ENCODE peak calls at places on chromosomes 5 and 9, in four cellular contexts. One of them, this sample, is unnamed.

GRCh38 chr9:93891549-93892310 is 63.4 kb downstream of the BARX1 start:
- DNase-seq in heart left ventricle: no peak
- DNase-seq in endothelial cell of umbilical vein: no peak
- DNase-seq in pancreas: no peak
- DNase-seq in this sample: peak; percentile 73

GRCh38 chr5:351084-351910 is 29.8 kb downstream of the AHRR start:
- DNase-seq in heart left ventricle: no peak
- DNase-seq in endothelial cell of umbilical vein: no peak
- DNase-seq in pancreas: no peak
- DNase-seq in this sample: no peak

GRCh38 chr9:74887041-74887980 is at the start of gene TRPM6:
- DNase-seq in heart left ventricle: peak; percentile 77
- DNase-seq in endothelial cell of umbilical vein: peak; percentile 48
- DNase-seq in pancreas: peak; percentile 79
- DNase-seq in this sample: peak; percentile 83

GRCh38 chr5:121805931-121806330 is 45.8 kb upstream of the FTMT start:
- DNase-seq in heart left ventricle: no peak
- DNase-seq in endothelial cell of umbilical vein: no peak
- DNase-seq in pancreas: no peak
- DNase-seq in this sample: peak; percentile 1

GRCh38 chr5:136810198-136810823 is 445.0 kb upstream of the TRPC7 start:
- DNase-seq in heart left ventricle: peak; percentile 40
- DNase-seq in endothelial cell of umbilical vein: no peak
- DNase-seq in pancreas: no peak
- DNase-seq in this sample: no peak

GRCh38 chr9:134568116-134568515 is 73.5 kb upstream of the COL5A1 start:
- DNase-seq in heart left ventricle: no peak
- DNase-seq in endothelial cell of umbilical vein: no peak
- DNase-seq in pancreas: no peak
- DNase-seq in this sample: no peak

GRCh38 chr9:73515216-73515615 is 363.6 kb downstream of the ANXA1 start:
- DNase-seq in heart left ventricle: no peak
- DNase-seq in endothelial cell of umbilical vein: no peak
- DNase-seq in pancreas: no peak
- DNase-seq in this sample: no peak

GRCh38 chr9:137365056-137365455 is 57.9 kb downstream of the EXD3 start:
- DNase-seq in heart left ventricle: no peak
- DNase-seq in endothelial cell of umbilical vein: no peak
- DNase-seq in pancreas: no peak
- DNase-seq in this sample: no peak

GRCh38 chr5:57396701-57397100 is 85.9 kb downstream of the ACTBL2 start:
- DNase-seq in heart left ventricle: no peak
- DNase-seq in endothelial cell of umbilical vein: no peak
- DNase-seq in pancreas: no peak
- DNase-seq in this sample: no peak

GRCh38 chr9:123925820-123926219 is 4.1 kb downstream of the DENND1A start:
- DNase-seq in heart left ventricle: no peak
- DNase-seq in endothelial cell of umbilical vein: no peak
- DNase-seq in pancreas: no peak
- DNase-seq in this sample: peak; percentile 27

GRCh38 chr5:109877670-109878045 is 187.9 kb downstream of the MAN2A1 start:
- DNase-seq in heart left ventricle: no peak
- DNase-seq in endothelial cell of umbilical vein: no peak
- DNase-seq in pancreas: no peak
- DNase-seq in this sample: no peak

GRCh38 chr5:115086473-115086872 is 83.2 kb downstream of the TRIM36 start:
- DNase-seq in heart left ventricle: no peak
- DNase-seq in endothelial cell of umbilical vein: no peak
- DNase-seq in pancreas: no peak
- DNase-seq in this sample: no peak

GRCh38 chr9:81410201-81410600 is 279.1 kb downstream of the TLE1 start:
- DNase-seq in heart left ventricle: no peak
- DNase-seq in endothelial cell of umbilical vein: peak; percentile 44
- DNase-seq in pancreas: no peak
- DNase-seq in this sample: no peak

GRCh38 chr9:93679536-93680444 is 103.4 kb downstream of the PHF2 start:
- DNase-seq in heart left ventricle: peak; percentile 6
- DNase-seq in endothelial cell of umbilical vein: no peak
- DNase-seq in pancreas: peak; percentile 7
- DNase-seq in this sample: no peak

GRCh38 chr5:174876-175465 is 16.3 kb upstream of the LRRC14B start:
- DNase-seq in heart left ventricle: no peak
- DNase-seq in endothelial cell of umbilical vein: no peak
- DNase-seq in pancreas: no peak
- DNase-seq in this sample: no peak

GRCh38 chr5:125326114-125326513 is 579.7 kb upstream of the ZNF608 start:
- DNase-seq in heart left ventricle: peak; percentile 31
- DNase-seq in endothelial cell of umbilical vein: peak; percentile 93
- DNase-seq in pancreas: peak; percentile 23
- DNase-seq in this sample: peak; percentile 40

GRCh38 chr9:82410306-82410705 is 421.7 kb downstream of the SPATA31D1 start:
- DNase-seq in heart left ventricle: no peak
- DNase-seq in endothelial cell of umbilical vein: no peak
- DNase-seq in pancreas: no peak
- DNase-seq in this sample: no peak

GRCh38 chr5:35166043-35166442 is 64.2 kb downstream of the PRLR start:
- DNase-seq in heart left ventricle: no peak
- DNase-seq in endothelial cell of umbilical vein: no peak
- DNase-seq in pancreas: no peak
- DNase-seq in this sample: no peak

GRCh38 chr5:146060221-146060585 is 45.2 kb downstream of the PLAC8L1 start:
- DNase-seq in heart left ventricle: no peak
- DNase-seq in endothelial cell of umbilical vein: no peak
- DNase-seq in pancreas: no peak
- DNase-seq in this sample: no peak

GRCh38 chr9:18791074-18791473 is 241.9 kb downstream of the SAXO1 start:
- DNase-seq in heart left ventricle: no peak
- DNase-seq in endothelial cell of umbilical vein: no peak
- DNase-seq in pancreas: no peak
- DNase-seq in this sample: no peak

GRCh38 chr9:21102311-21102710 is 24.6 kb upstream of the IFNB1 start:
- DNase-seq in heart left ventricle: no peak
- DNase-seq in endothelial cell of umbilical vein: no peak
- DNase-seq in pancreas: no peak
- DNase-seq in this sample: no peak

GRCh38 chr9:117665601-117666377 is 38.4 kb upstream of the TLR4 start:
- DNase-seq in heart left ventricle: no peak
- DNase-seq in endothelial cell of umbilical vein: no peak
- DNase-seq in pancreas: no peak
- DNase-seq in this sample: peak; percentile 48

GRCh38 chr9:117672397-117672796 is 31.8 kb upstream of the TLR4 start:
- DNase-seq in heart left ventricle: no peak
- DNase-seq in endothelial cell of umbilical vein: no peak
- DNase-seq in pancreas: no peak
- DNase-seq in this sample: no peak

DNA sequence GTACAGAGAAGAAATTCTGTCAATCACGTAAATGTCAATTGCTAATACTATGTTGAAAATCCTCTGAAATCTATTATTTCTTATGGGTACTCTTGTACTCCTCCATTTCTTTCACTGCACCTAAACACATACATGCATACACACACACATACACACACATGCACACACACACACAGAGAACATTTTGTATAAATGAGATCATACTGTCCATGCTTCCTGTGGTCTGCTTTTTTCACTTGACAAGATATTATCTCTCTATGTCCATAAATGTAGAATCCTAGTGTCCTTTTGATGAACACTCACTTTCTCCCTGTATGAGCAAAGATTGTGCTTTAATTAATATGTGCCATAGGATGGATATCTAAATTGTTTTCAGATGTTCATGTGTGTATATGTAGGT is 32.7 kb upstream of the TLR4 start:
- DNase-seq in heart left ventricle: no peak
- DNase-seq in endothelial cell of umbilical vein: no peak
- DNase-seq in pancreas: no peak
- DNase-seq in this sample: no peak
- H3K4me3 ChIP-seq in heart left ventricle: no peak overlapping the region
- H3K4me3 ChIP-seq in endothelial cell of umbilical vein: no peak overlapping the region
- H3K4me3 ChIP-seq in pancreas: no peak overlapping the region
- H3K4me3 ChIP-seq in this sample: no peak overlapping the region

GRCh38 chr5:98170994-98171393 is 602.5 kb upstream of the RGMB start:
- DNase-seq in heart left ventricle: no peak
- DNase-seq in endothelial cell of umbilical vein: no peak
- DNase-seq in pancreas: no peak
- DNase-seq in this sample: no peak
- H3K4me1 ChIP-seq in heart left ventricle: no peaks in the 10 kb centered on the region
- H3K4me1 ChIP-seq in endothelial cell of umbilical vein: no peaks in the 10 kb centered on the region
- H3K4me1 ChIP-seq in pancreas: no peaks in the 10 kb centered on the region
- H3K4me1 ChIP-seq in this sample: no peaks in the 10 kb centered on the region

DNA sequence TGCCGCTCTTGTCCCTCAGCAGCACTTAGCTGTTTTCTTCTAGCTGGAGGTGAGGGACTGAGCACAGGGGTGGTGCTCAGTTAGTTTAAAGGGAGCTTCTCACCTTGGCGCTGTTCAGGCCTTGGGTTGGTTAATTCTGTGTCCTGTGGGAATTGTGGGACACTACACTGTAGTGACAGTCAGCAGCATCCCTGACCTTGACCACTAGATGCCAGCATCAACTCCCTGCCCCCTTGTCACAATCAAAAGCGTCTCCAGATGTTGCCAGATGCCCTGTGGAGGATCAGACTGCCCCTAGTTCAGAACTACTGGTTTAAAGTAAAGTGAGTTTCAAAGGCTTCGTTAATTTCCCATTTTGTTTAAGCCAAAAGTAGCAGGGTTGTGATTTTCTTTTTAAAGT is 65.5 kb upstream of the DMRT3 start:
- DNase-seq in heart left ventricle: no peak
- DNase-seq in endothelial cell of umbilical vein: no peak
- DNase-seq in pancreas: no peak
- DNase-seq in this sample: no peak
- H3K27me3 ChIP-seq in heart left ventricle: peaks cover 18% of the 10 kb centered on the region
- H3K27me3 ChIP-seq in endothelial cell of umbilical vein: peaks cover 2% of the 10 kb centered on the region
- H3K27me3 ChIP-seq in pancreas: peaks cover 8% of the 10 kb centered on the region
- H3K27me3 ChIP-seq in this sample: no peaks in the 10 kb centered on the region

GRCh38 chr5:158880514-158881001 is 219.2 kb downstream of the EBF1 start:
- DNase-seq in heart left ventricle: no peak
- DNase-seq in endothelial cell of umbilical vein: no peak
- DNase-seq in pancreas: no peak
- DNase-seq in this sample: no peak
- H3K4me3 ChIP-seq in heart left ventricle: no peak overlapping the region
- H3K4me3 ChIP-seq in endothelial cell of umbilical vein: no peak overlapping the region
- H3K4me3 ChIP-seq in pancreas: no peak overlapping the region
- H3K4me3 ChIP-seq in this sample: no peak overlapping the region

DNA sequence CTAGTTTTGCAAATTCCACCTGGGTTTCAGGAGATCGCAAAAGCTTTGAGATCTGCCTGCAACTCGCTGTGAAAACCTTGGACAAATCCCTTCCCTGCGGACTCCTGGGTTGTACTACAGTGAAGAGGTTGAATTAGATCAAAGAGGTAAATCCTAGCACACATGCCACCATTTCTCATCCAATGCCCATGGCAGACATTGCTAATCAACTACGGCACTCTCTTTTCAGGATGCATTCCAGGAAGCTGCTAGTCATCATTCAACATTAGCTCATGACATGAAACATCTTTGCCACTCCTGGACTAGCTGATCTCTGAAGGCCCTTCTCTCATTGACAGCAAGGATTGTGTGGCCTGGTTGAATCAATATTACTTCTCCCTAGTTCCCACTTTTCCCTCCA is 46.1 kb downstream of the PCDH1 start:
- DNase-seq in heart left ventricle: no peak
- DNase-seq in endothelial cell of umbilical vein: no peak
- DNase-seq in pancreas: no peak
- DNase-seq in this sample: no peak
- H3K4me1 ChIP-seq in heart left ventricle: peaks cover 24% of the 10 kb centered on the region
- H3K4me1 ChIP-seq in endothelial cell of umbilical vein: peaks cover 42% of the 10 kb centered on the region
- H3K4me1 ChIP-seq in pancreas: peaks cover 11% of the 10 kb centered on the region
- H3K4me1 ChIP-seq in this sample: peaks cover 3% of the 10 kb centered on the region

GRCh38 chr5:141874262-141874964 is 3.8 kb downstream of the PCDH1 start:
- DNase-seq in heart left ventricle: no peak
- DNase-seq in endothelial cell of umbilical vein: no peak
- DNase-seq in pancreas: peak; percentile 69
- DNase-seq in this sample: peak; percentile 99
- H3K27me3 ChIP-seq in heart left ventricle: peaks cover 23% of the 10 kb centered on the region
- H3K27me3 ChIP-seq in endothelial cell of umbilical vein: no peaks in the 10 kb centered on the region
- H3K27me3 ChIP-seq in pancreas: no peaks in the 10 kb centered on the region
- H3K27me3 ChIP-seq in this sample: no peaks in the 10 kb centered on the region

DNA sequence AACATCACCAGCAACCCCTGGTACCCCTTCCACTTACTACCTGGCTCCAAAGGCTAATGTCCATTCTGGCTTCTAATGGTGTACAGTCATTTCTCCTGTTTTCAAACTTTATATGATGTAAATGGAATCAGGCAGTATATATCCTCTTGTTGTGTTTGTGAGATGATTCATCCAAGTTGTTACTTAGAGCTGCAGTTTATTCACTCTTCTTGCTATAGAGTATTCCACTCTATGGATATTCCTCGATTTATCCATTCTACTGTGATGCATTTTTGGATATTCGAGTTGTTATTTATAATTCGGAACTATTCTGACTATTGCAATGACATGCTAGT is 32.4 kb downstream of the IRF1 start:
- DNase-seq in heart left ventricle: no peak
- DNase-seq in endothelial cell of umbilical vein: no peak
- DNase-seq in pancreas: no peak
- DNase-seq in this sample: no peak
- H3K4me3 ChIP-seq in heart left ventricle: no peak overlapping the region
- H3K4me3 ChIP-seq in endothelial cell of umbilical vein: no peak overlapping the region
- H3K4me3 ChIP-seq in pancreas: no peak overlapping the region
- H3K4me3 ChIP-seq in this sample: no peak overlapping the region

DNA sequence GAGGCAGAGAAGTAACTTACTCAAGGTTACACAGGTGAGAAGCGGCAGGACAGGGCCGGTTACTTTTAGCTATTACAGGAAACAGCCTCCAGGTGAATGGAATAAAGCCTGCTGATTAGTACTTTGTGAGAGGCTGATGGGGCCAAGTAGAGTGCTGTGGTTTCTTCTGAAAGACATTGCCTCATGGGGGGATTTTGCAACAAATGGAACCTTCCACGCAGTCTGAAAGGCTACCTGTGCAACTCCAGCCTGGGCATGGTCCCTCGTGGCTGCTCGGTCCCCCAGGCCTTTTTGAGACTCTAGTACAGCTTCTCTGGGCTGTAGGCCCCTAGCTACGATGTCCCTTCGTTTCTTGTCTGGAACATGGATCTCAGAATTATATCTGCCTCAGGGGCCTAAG is 2.0 kb downstream of the TMEM268 start:
- DNase-seq in heart left ventricle: no peak
- DNase-seq in endothelial cell of umbilical vein: no peak
- DNase-seq in pancreas: no peak
- DNase-seq in this sample: no peak
- H3K4me1 ChIP-seq in heart left ventricle: peaks cover 5% of the 10 kb centered on the region
- H3K4me1 ChIP-seq in endothelial cell of umbilical vein: peaks cover 10% of the 10 kb centered on the region
- H3K4me1 ChIP-seq in pancreas: peaks cover 6% of the 10 kb centered on the region
- H3K4me1 ChIP-seq in this sample: peaks cover 3% of the 10 kb centered on the region

GRCh38 chr5:154484393-154484944 is 6.4 kb upstream of the HAND1 start:
- DNase-seq in heart left ventricle: no peak
- DNase-seq in endothelial cell of umbilical vein: no peak
- DNase-seq in pancreas: no peak
- DNase-seq in this sample: no peak
- H3K27me3 ChIP-seq in heart left ventricle: peaks cover 72% of the 10 kb centered on the region
- H3K27me3 ChIP-seq in endothelial cell of umbilical vein: peaks cover 82% of the 10 kb centered on the region
- H3K27me3 ChIP-seq in pancreas: peaks cover 84% of the 10 kb centered on the region
- H3K27me3 ChIP-seq in this sample: peaks cover 62% of the 10 kb centered on the region

This sample was measured in small intestine.